ENCODE peak calls at places on chromosomes 12 and 14, in four cellular contexts. Z is PC-9; K is stimulated activated CD8-positive, alpha-beta memory T cell treated with anti-CD3 and anti-CD28 coated beads, Interleukin-4, amount 100 ng/mL, for 1 hour; T is EH. U is an unnamed sample.

GRCh38 chr12:6708968-6709394 is 8.4 kb upstream of the PIANP start:
- DNase-seq in Z (no peak), K (no peak), T (peak; percentile 8), U (no peak)

GRCh38 chr12:3114671-3115070 is 37.5 kb downstream of the TSPAN9 start:
- DNase-seq in Z (no peak), K (no peak), T (peak; percentile 37), U (no peak)

GRCh38 chr12:5520037-5520436 is 88.1 kb downstream of the NTF3 start:
- DNase-seq in Z (no peak), K (no peak), T (no peak), U (no peak)

GRCh38 chr12:94103986-94104385 is 44.4 kb upstream of the PLXNC1 start:
- DNase-seq in Z (no peak), K (no peak), T (no peak), U (no peak)

GRCh38 chr14:75339059-75339458 is 60.4 kb downstream of the FOS start:
- DNase-seq in Z (no peak), K (no peak), T (peak; percentile 87), U (no peak)

GRCh38 chr12:104877107-104877705 is 80.9 kb downstream of the SLC41A2 start:
- DNase-seq in Z (peak; percentile 42), K (no peak), T (peak; percentile 63), U (no peak)

GRCh38 chr12:113818278-113818677 is 147.8 kb downstream of the RBM19 start:
- DNase-seq in Z (no peak), K (no peak), T (no peak), U (no peak)

GRCh38 chr12:45547132-45547531 is 182.4 kb upstream of the ARID2 start:
- DNase-seq in Z (no peak), K (no peak), T (no peak), U (no peak)

GRCh38 chr12:104416160-104416559 is 40.6 kb upstream of the CHST11 start:
- DNase-seq in Z (no peak), K (no peak), T (no peak), U (no peak)

GRCh38 chr12:3593906-3594305 is 102.9 kb downstream of the PRMT8 start:
- DNase-seq in Z (no peak), K (no peak), T (no peak), U (no peak)

GRCh38 chr12:132886529-132887477 is 602 bp downstream of the CHFR start:
- DNase-seq in Z (no peak), K (no peak), T (no peak), U (no peak)

GRCh38 chr14:77040995-77041744 is 12.7 kb upstream of the IRF2BPL start:
- DNase-seq in Z (no peak), K (no peak), T (no peak), U (no peak)

GRCh38 chr14:96574633-96575191 is 72.5 kb downstream of the PAPOLA start:
- DNase-seq in Z (no peak), K (no peak), T (peak; percentile 67), U (no peak)

GRCh38 chr14:102805454-102805891 is 28.2 kb downstream of the TRAF3 start:
- DNase-seq in Z (peak; percentile 65), K (no peak), T (peak; percentile 67), U (no peak)

GRCh38 chr12:50398931-50399330 is 1.8 kb upstream of the LARP4 start:
- DNase-seq in Z (no peak), K (no peak), T (no peak), U (no peak)

U was measured in mesothelial cell of epicardium.